ENCODE peak calls at places on chromosomes 7 and 10, in six cellular contexts. One of them, this sample, is unnamed.

GRCh38 chr10:119208553-119208940 is 1.2 kb downstream of the GRK5 start:
- DNase-seq in breast epithelium: no peak
- DNase-seq in fibroblast of lung: peak
- DNase-seq in SJSA1: peak
- DNase-seq in prostate gland: no peak
- DNase-seq in psoas muscle: no peak
- DNase-seq in this sample: no peak

GRCh38 chr10:48306870-48307531 is 524 bp downstream of the MAPK8 start:
- DNase-seq in breast epithelium: no peak
- DNase-seq in fibroblast of lung: peak
- DNase-seq in SJSA1: peak
- DNase-seq in prostate gland: peak
- DNase-seq in psoas muscle: peak
- DNase-seq in this sample: peak

GRCh38 chr7:130361681-130362080 is 17.1 kb downstream of the CPA5 start:
- DNase-seq in breast epithelium: no peak
- DNase-seq in fibroblast of lung: no peak
- DNase-seq in SJSA1: no peak
- DNase-seq in prostate gland: no peak
- DNase-seq in psoas muscle: no peak
- DNase-seq in this sample: no peak

GRCh38 chr10:88926484-88927249 is 25.9 kb downstream of the ACTA2 start:
- DNase-seq in breast epithelium: no peak
- DNase-seq in fibroblast of lung: peak
- DNase-seq in SJSA1: peak
- DNase-seq in prostate gland: no peak
- DNase-seq in psoas muscle: no peak
- DNase-seq in this sample: no peak

GRCh38 chr7:117673839-117674238 is 194.0 kb downstream of the CFTR start:
- DNase-seq in breast epithelium: no peak
- DNase-seq in fibroblast of lung: peak
- DNase-seq in SJSA1: peak
- DNase-seq in prostate gland: peak
- DNase-seq in psoas muscle: no peak
- DNase-seq in this sample: no peak

GRCh38 chr7:32212321-32212720 is 142.1 kb upstream of the PDE1C start:
- DNase-seq in breast epithelium: no peak
- DNase-seq in fibroblast of lung: no peak
- DNase-seq in SJSA1: no peak
- DNase-seq in prostate gland: no peak
- DNase-seq in psoas muscle: no peak
- DNase-seq in this sample: no peak

GRCh38 chr7:226281-226882 is 34.0 kb downstream of the FAM20C start:
- DNase-seq in breast epithelium: no peak
- DNase-seq in fibroblast of lung: peak
- DNase-seq in SJSA1: peak
- DNase-seq in prostate gland: no peak
- DNase-seq in psoas muscle: peak
- DNase-seq in this sample: no peak

GRCh38 chr10:93277360-93277759 is 203.7 kb downstream of the CYP26A1 start:
- DNase-seq in breast epithelium: no peak
- DNase-seq in fibroblast of lung: no peak
- DNase-seq in SJSA1: no peak
- DNase-seq in prostate gland: no peak
- DNase-seq in psoas muscle: no peak
- DNase-seq in this sample: no peak

GRCh38 chr10:23192396-23192740 is 256 bp downstream of the PTF1A start:
- DNase-seq in breast epithelium: no peak
- DNase-seq in fibroblast of lung: no peak
- DNase-seq in SJSA1: no peak
- DNase-seq in prostate gland: no peak
- DNase-seq in psoas muscle: no peak
- DNase-seq in this sample: no peak

GRCh38 chr10:93481931-93482834 is at the start of gene MYOF:
- DNase-seq in breast epithelium: peak
- DNase-seq in fibroblast of lung: peak
- DNase-seq in SJSA1: peak
- DNase-seq in prostate gland: peak
- DNase-seq in psoas muscle: peak
- DNase-seq in this sample: no peak

GRCh38 chr10:30542001-30542861 is 87.3 kb downstream of the LYZL2 start:
- DNase-seq in breast epithelium: no peak
- DNase-seq in fibroblast of lung: no peak
- DNase-seq in SJSA1: no peak
- DNase-seq in prostate gland: no peak
- DNase-seq in psoas muscle: no peak
- DNase-seq in this sample: no peak

GRCh38 chr10:30422981-30423654 is 10.9 kb upstream of the MAP3K8 start:
- DNase-seq in breast epithelium: peak
- DNase-seq in fibroblast of lung: peak
- DNase-seq in SJSA1: peak
- DNase-seq in prostate gland: peak
- DNase-seq in psoas muscle: peak
- DNase-seq in this sample: no peak

GRCh38 chr10:124286621-124287020 is 132.1 kb downstream of the OAT start:
- DNase-seq in breast epithelium: no peak
- DNase-seq in fibroblast of lung: no peak
- DNase-seq in SJSA1: no peak
- DNase-seq in prostate gland: no peak
- DNase-seq in psoas muscle: no peak
- DNase-seq in this sample: no peak

GRCh38 chr7:123748171-123748733 is 551 bp downstream of the WASL start:
- DNase-seq in breast epithelium: peak
- DNase-seq in fibroblast of lung: peak
- DNase-seq in SJSA1: no peak
- DNase-seq in prostate gland: peak
- DNase-seq in psoas muscle: peak
- DNase-seq in this sample: no peak

GRCh38 chr10:123561145-123561448 is 105.1 kb upstream of the GPR26 start:
- DNase-seq in breast epithelium: no peak
- DNase-seq in fibroblast of lung: no peak
- DNase-seq in SJSA1: no peak
- DNase-seq in prostate gland: no peak
- DNase-seq in psoas muscle: no peak
- DNase-seq in this sample: no peak

GRCh38 chr10:89171996-89172395 is 35.1 kb downstream of the CH25H start:
- DNase-seq in breast epithelium: no peak
- DNase-seq in fibroblast of lung: no peak
- DNase-seq in SJSA1: no peak
- DNase-seq in prostate gland: no peak
- DNase-seq in psoas muscle: no peak
- DNase-seq in this sample: no peak

GRCh38 chr10:110533149-110533548 is 34.3 kb upstream of the SMC3 start:
- DNase-seq in breast epithelium: no peak
- DNase-seq in fibroblast of lung: no peak
- DNase-seq in SJSA1: no peak
- DNase-seq in prostate gland: no peak
- DNase-seq in psoas muscle: no peak
- DNase-seq in this sample: no peak

GRCh38 chr7:159015081-159015893 is 129.4 kb downstream of the VIPR2 start:
- DNase-seq in breast epithelium: peak
- DNase-seq in fibroblast of lung: no peak
- DNase-seq in SJSA1: no peak
- DNase-seq in prostate gland: peak
- DNase-seq in psoas muscle: peak
- DNase-seq in this sample: no peak

GRCh38 chr7:76165106-76165972 is 36.4 kb upstream of the SRRM3 start:
- DNase-seq in breast epithelium: no peak
- DNase-seq in fibroblast of lung: no peak
- DNase-seq in SJSA1: no peak
- DNase-seq in prostate gland: no peak
- DNase-seq in psoas muscle: no peak
- DNase-seq in this sample: no peak

GRCh38 chr7:5350600-5351385 is 68.0 kb downstream of the SLC29A4 start:
- DNase-seq in breast epithelium: no peak
- DNase-seq in fibroblast of lung: no peak
- DNase-seq in SJSA1: no peak
- DNase-seq in prostate gland: no peak
- DNase-seq in psoas muscle: no peak
- DNase-seq in this sample: no peak

GRCh38 chr7:100545636-100546128 is 6.7 kb downstream of the AGFG2 start:
- DNase-seq in breast epithelium: peak
- DNase-seq in fibroblast of lung: peak
- DNase-seq in SJSA1: peak
- DNase-seq in prostate gland: peak
- DNase-seq in psoas muscle: no peak
- DNase-seq in this sample: no peak

GRCh38 chr10:46551701-46552525 is 4.5 kb downstream of the GPRIN2 start:
- DNase-seq in breast epithelium: no peak
- DNase-seq in fibroblast of lung: no peak
- DNase-seq in SJSA1: no peak
- DNase-seq in prostate gland: peak
- DNase-seq in psoas muscle: peak
- DNase-seq in this sample: no peak

GRCh38 chr7:66634816-66635215 is 6.1 kb downstream of the KCTD7 start:
- DNase-seq in breast epithelium: no peak
- DNase-seq in fibroblast of lung: no peak
- DNase-seq in SJSA1: no peak
- DNase-seq in prostate gland: no peak
- DNase-seq in psoas muscle: no peak
- DNase-seq in this sample: no peak

GRCh38 chr7:105837765-105838241 is 38.6 kb downstream of the ATXN7L1 start:
- DNase-seq in breast epithelium: no peak
- DNase-seq in fibroblast of lung: no peak
- DNase-seq in SJSA1: no peak
- DNase-seq in prostate gland: no peak
- DNase-seq in psoas muscle: no peak
- DNase-seq in this sample: peak

GRCh38 chr7:34067406-34067805 is 162.1 kb downstream of the BMPER start:
- DNase-seq in breast epithelium: no peak
- DNase-seq in fibroblast of lung: no peak
- DNase-seq in SJSA1: no peak
- DNase-seq in prostate gland: no peak
- DNase-seq in psoas muscle: no peak
- DNase-seq in this sample: no peak

DNA sequence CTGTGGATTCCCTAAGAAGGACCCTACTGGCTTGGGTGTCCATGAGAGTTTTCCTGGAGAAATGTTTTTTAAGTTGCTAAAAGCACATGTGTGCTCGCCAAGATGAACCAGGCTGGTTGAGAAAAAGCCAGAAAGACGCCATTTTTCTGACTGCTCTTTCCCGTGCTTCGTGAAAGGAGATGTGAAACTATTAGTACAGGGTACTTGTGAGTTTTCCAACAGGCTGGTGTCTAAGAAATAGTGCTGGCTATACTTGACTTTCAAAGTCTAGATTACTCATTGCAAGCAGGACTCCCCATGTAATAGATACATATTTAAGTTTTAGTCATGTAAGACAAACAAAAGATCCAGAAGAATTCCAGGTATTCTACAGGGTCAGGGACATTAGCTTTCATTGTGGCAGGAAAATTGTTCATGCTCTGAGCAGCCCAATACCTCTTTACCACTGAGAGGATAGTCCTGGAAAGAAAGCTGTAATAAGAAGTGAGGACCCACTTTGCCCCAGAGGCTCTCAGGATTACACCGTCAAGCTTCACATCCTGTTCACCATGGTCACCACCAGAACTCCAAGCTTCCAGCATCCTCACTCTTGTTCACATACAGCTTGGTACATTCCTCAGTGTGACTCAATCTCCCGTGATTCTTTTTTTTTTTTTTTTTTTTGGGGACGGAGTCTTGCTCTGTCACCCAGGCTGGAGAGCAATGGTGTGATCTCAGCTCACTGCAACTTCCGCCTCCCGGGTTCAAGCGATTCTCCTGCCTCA is 43.8 kb upstream of the ICA1 start:
- DNase-seq in breast epithelium: no peak
- DNase-seq in fibroblast of lung: no peak
- DNase-seq in SJSA1: no peak
- DNase-seq in prostate gland: no peak
- DNase-seq in psoas muscle: no peak
- DNase-seq in this sample: no peak
- H3K27ac ChIP-seq in breast epithelium: no peak
- H3K27ac ChIP-seq in fibroblast of lung: no peak
- H3K27ac ChIP-seq in SJSA1: no peak
- H3K27ac ChIP-seq in prostate gland: no peak
- H3K27ac ChIP-seq in psoas muscle: no peak
- H3K27ac ChIP-seq in this sample: no peak

DNA sequence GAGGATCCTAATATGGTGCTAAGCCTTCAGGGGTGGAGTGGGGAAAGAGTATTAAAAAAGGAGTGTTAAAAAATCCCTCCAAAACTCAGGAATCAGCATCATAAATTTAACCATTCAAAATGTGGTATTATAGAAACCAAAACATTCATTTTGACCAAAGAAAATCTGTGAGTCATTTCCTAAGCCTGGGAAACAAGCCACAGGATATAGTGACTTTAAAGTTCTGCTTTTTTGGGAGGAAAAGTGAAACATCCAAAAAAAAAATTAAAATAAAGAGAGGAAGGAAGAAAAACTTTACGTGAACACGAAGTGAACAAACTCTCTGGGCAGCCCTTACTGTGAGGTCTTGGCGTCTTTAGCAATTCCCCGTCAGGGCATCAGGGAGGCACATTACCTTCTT is 74.0 kb upstream of the GSDME start:
- DNase-seq in breast epithelium: no peak
- DNase-seq in fibroblast of lung: peak
- DNase-seq in SJSA1: peak
- DNase-seq in prostate gland: no peak
- DNase-seq in psoas muscle: no peak
- DNase-seq in this sample: no peak
- H3K27ac ChIP-seq in breast epithelium: no peak
- H3K27ac ChIP-seq in fibroblast of lung: peak
- H3K27ac ChIP-seq in SJSA1: peak
- H3K27ac ChIP-seq in prostate gland: no peak
- H3K27ac ChIP-seq in psoas muscle: no peak
- H3K27ac ChIP-seq in this sample: no peak

DNA sequence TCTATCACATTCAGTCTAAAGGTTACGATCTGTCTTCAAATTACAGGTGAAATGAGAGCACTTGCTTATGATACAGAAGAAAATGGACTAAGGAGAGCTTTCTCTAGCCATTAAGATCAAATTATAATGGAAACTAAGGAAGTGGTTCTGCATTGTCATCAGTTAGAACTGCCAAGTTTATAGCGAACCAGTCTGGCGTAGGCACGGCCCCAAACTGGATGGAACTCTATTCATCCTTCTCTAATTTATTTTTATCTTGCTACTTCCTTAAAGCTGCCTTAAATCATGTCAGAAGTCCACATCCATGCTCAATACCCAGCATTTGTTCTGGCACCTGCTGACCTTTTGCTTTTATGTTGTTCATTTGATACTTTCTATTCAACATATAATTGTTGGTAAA is 63.7 kb upstream of the APBB1IP start:
- DNase-seq in breast epithelium: no peak
- DNase-seq in fibroblast of lung: no peak
- DNase-seq in SJSA1: no peak
- DNase-seq in prostate gland: no peak
- DNase-seq in psoas muscle: no peak
- DNase-seq in this sample: no peak
- H3K27ac ChIP-seq in breast epithelium: no peak
- H3K27ac ChIP-seq in fibroblast of lung: no peak
- H3K27ac ChIP-seq in SJSA1: no peak
- H3K27ac ChIP-seq in prostate gland: no peak
- H3K27ac ChIP-seq in psoas muscle: no peak
- H3K27ac ChIP-seq in this sample: no peak

DNA sequence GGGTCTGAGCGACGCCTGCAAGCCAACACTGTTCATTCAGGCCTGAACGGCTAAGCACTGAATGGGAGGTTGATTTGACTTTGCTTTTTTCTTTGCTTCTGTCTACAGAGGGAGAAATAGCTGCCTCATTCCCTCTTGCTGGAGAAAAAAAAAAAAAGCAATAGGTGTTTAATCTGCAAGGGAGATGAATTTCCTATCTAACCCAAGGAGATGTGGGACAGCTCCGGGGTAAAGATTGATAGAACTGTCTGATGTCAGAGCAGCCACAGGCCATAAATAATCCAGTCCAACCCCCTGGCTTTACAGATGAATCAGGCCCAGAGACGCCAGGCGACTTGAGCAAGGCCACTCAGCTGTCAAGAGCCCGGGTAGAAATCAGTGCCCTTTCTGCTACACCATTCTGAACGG is 168.0 kb downstream of the ARHGAP12 start:
- DNase-seq in breast epithelium: no peak
- DNase-seq in fibroblast of lung: peak
- DNase-seq in SJSA1: no peak
- DNase-seq in prostate gland: no peak
- DNase-seq in psoas muscle: no peak
- DNase-seq in this sample: no peak
- H3K27ac ChIP-seq in breast epithelium: peak
- H3K27ac ChIP-seq in fibroblast of lung: peak
- H3K27ac ChIP-seq in SJSA1: peak
- H3K27ac ChIP-seq in prostate gland: peak
- H3K27ac ChIP-seq in psoas muscle: peak
- H3K27ac ChIP-seq in this sample: peak